ENCODE peak calls at places on chromosomes 5 and 9, in four cellular contexts. One of them, this sample, is unnamed.

GRCh38 chr5:39381376-39381775 is 17.1 kb upstream of the C9 start:
- DNase-seq in tibial nerve: no peak
- DNase-seq in A549: no peak
- DNase-seq in K562: no peak
- DNase-seq in this sample: no peak

GRCh38 chr5:80959768-80960442 is at the start of gene RASGRF2:
- DNase-seq in tibial nerve: no peak
- DNase-seq in A549: peak; percentile 22
- DNase-seq in K562: no peak
- DNase-seq in this sample: peak; percentile 32

GRCh38 chr5:170632985-170633234 is 129.1 kb downstream of the KCNIP1 start:
- DNase-seq in A549: no peak
- DNase-seq in tibial nerve: peak; percentile 38
- DNase-seq in K562: peak; percentile 81
- DNase-seq in this sample: no peak

GRCh38 chr9:16202913-16203734 is 650.3 kb downstream of the CCDC171 start:
- DNase-seq in A549: peak; percentile 90
- DNase-seq in K562: no peak
- DNase-seq in tibial nerve: no peak
- DNase-seq in this sample: no peak

GRCh38 chr5:146765089-146765832 is 113.3 kb downstream of the PPP2R2B start:
- DNase-seq in A549: no peak
- DNase-seq in K562: no peak
- DNase-seq in tibial nerve: no peak
- DNase-seq in this sample: no peak

GRCh38 chr9:112586600-112587155 is 100.1 kb downstream of the KIAA1958 start:
- DNase-seq in A549: no peak
- DNase-seq in K562: no peak
- DNase-seq in tibial nerve: no peak
- DNase-seq in this sample: peak; percentile 20

GRCh38 chr5:59152701-59153245 is 569.9 kb downstream of the RAB3C start:
- DNase-seq in tibial nerve: no peak
- DNase-seq in K562: no peak
- DNase-seq in A549: no peak
- DNase-seq in this sample: no peak

GRCh38 chr5:16812911-16813310 is 123.2 kb downstream of the MYO10 start:
- DNase-seq in tibial nerve: no peak
- DNase-seq in A549: peak; percentile 72
- DNase-seq in K562: no peak
- DNase-seq in this sample: peak; percentile 41

GRCh38 chr9:83536332-83536731 is 1.9 kb downstream of the FRMD3 start:
- DNase-seq in K562: no peak
- DNase-seq in A549: no peak
- DNase-seq in tibial nerve: no peak
- DNase-seq in this sample: no peak

GRCh38 chr9:28007097-28007817 is 434.0 kb upstream of the C9orf72 start:
- DNase-seq in tibial nerve: no peak
- DNase-seq in A549: no peak
- DNase-seq in K562: no peak
- DNase-seq in this sample: no peak

GRCh38 chr5:73967347-73967746 is 341.4 kb downstream of the ARHGEF28 start:
- DNase-seq in K562: no peak
- DNase-seq in tibial nerve: no peak
- DNase-seq in A549: no peak
- DNase-seq in this sample: no peak

GRCh38 chr9:35114921-35115341 is 731 bp downstream of the ATOSB start:
- DNase-seq in K562: peak; percentile 14
- DNase-seq in tibial nerve: peak; percentile 68
- DNase-seq in A549: peak; percentile 38
- DNase-seq in this sample: peak; percentile 40

GRCh38 chr5:157767674-157768073 is 24.2 kb downstream of the LSM11 start:
- DNase-seq in A549: no peak
- DNase-seq in K562: no peak
- DNase-seq in tibial nerve: no peak
- DNase-seq in this sample: no peak

GRCh38 chr5:74272019-74272775 is 368.3 kb downstream of the ENC1 start:
- DNase-seq in tibial nerve: no peak
- DNase-seq in K562: no peak
- DNase-seq in A549: peak; percentile 11
- DNase-seq in this sample: peak; percentile 54

GRCh38 chr5:168865973-168866372 is 286.8 kb upstream of the PANK3 start:
- DNase-seq in A549: no peak
- DNase-seq in tibial nerve: no peak
- DNase-seq in K562: no peak
- DNase-seq in this sample: no peak

GRCh38 chr5:1833264-1834021 is 32.2 kb downstream of the NDUFS6 start:
- DNase-seq in tibial nerve: no peak
- DNase-seq in K562: no peak
- DNase-seq in A549: no peak
- DNase-seq in this sample: no peak

GRCh38 chr5:138068742-138069375 is 15.0 kb upstream of the WNT8A start:
- DNase-seq in A549: peak; percentile 85
- DNase-seq in tibial nerve: peak; percentile 78
- DNase-seq in K562: peak; percentile 76
- DNase-seq in this sample: peak; percentile 73

GRCh38 chr5:3590967-3591900 is 4.4 kb upstream of the IRX1 start:
- DNase-seq in tibial nerve: no peak
- DNase-seq in A549: no peak
- DNase-seq in K562: no peak
- DNase-seq in this sample: no peak

GRCh38 chr5:176662371-176663333 is 15.4 kb downstream of the TSPAN17 start:
- DNase-seq in A549: no peak
- DNase-seq in tibial nerve: no peak
- DNase-seq in K562: no peak
- DNase-seq in this sample: no peak

GRCh38 chr5:74864823-74865222 is 1.4 kb downstream of the FAM169A start:
- DNase-seq in tibial nerve: no peak
- DNase-seq in A549: no peak
- DNase-seq in K562: no peak
- DNase-seq in this sample: no peak

GRCh38 chr5:33049298-33049697 is 338.2 kb downstream of the NPR3 start:
- DNase-seq in A549: peak; percentile 64
- DNase-seq in tibial nerve: no peak
- DNase-seq in K562: no peak
- DNase-seq in this sample: no peak

GRCh38 chr9:125538092-125538473 is 168.9 kb downstream of the MAPKAP1 start:
- DNase-seq in tibial nerve: no peak
- DNase-seq in A549: peak; percentile 72
- DNase-seq in K562: peak; percentile 39
- DNase-seq in this sample: peak; percentile 77

GRCh38 chr5:158722940-158723339 is 376.8 kb downstream of the EBF1 start:
- DNase-seq in tibial nerve: no peak
- DNase-seq in A549: no peak
- DNase-seq in K562: no peak
- DNase-seq in this sample: no peak

GRCh38 chr5:132782101-132782500 is 5.1 kb upstream of the SEPTIN8 start:
- DNase-seq in K562: no peak
- DNase-seq in tibial nerve: no peak
- DNase-seq in A549: no peak
- DNase-seq in this sample: no peak

DNA sequence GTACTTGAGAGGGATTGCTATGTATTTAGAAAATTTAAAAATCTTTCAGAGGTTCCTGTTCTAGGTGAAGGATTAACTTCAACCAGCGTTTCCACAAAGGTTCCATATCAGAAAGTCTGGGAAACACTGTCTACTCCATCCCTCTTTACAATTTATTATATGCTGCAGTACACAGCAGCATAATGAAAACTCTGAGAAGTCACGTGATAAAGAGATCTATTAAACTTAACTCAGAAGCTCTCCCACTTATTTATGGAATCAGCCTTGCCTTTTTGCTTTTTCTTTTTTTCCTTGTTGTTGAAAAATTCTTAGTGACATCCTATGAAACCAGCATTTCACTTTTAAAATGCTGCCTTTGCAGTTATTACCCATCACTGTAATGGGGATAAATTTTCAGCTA is 186.2 kb downstream of the ACER2 start:
- DNase-seq in K562: no peak
- DNase-seq in tibial nerve: no peak
- DNase-seq in A549: no peak
- DNase-seq in this sample: no peak
- H3K27ac ChIP-seq in K562: no peak overlapping the region
- H3K27ac ChIP-seq in tibial nerve: no peak overlapping the region
- H3K27ac ChIP-seq in A549: no peak overlapping the region
- H3K27ac ChIP-seq in this sample: no peak overlapping the region

GRCh38 chr9:38025166-38025565 is 43.9 kb downstream of the SHB start:
- DNase-seq in tibial nerve: no peak
- DNase-seq in A549: no peak
- DNase-seq in K562: no peak
- DNase-seq in this sample: no peak

GRCh38 chr9:38027714-38028113 is 41.3 kb downstream of the SHB start:
- DNase-seq in A549: no peak
- DNase-seq in K562: no peak
- DNase-seq in tibial nerve: no peak
- DNase-seq in this sample: no peak

GRCh38 chr9:38026021-38026809 is 42.8 kb downstream of the SHB start:
- DNase-seq in K562: peak; percentile 63
- DNase-seq in A549: peak; percentile 68
- DNase-seq in tibial nerve: no peak
- DNase-seq in this sample: no peak

GRCh38 chr9:38024036-38024681 is 44.9 kb downstream of the SHB start:
- DNase-seq in tibial nerve: peak; percentile 65
- DNase-seq in K562: no peak
- DNase-seq in A549: peak; percentile 42
- DNase-seq in this sample: peak; percentile 90

DNA sequence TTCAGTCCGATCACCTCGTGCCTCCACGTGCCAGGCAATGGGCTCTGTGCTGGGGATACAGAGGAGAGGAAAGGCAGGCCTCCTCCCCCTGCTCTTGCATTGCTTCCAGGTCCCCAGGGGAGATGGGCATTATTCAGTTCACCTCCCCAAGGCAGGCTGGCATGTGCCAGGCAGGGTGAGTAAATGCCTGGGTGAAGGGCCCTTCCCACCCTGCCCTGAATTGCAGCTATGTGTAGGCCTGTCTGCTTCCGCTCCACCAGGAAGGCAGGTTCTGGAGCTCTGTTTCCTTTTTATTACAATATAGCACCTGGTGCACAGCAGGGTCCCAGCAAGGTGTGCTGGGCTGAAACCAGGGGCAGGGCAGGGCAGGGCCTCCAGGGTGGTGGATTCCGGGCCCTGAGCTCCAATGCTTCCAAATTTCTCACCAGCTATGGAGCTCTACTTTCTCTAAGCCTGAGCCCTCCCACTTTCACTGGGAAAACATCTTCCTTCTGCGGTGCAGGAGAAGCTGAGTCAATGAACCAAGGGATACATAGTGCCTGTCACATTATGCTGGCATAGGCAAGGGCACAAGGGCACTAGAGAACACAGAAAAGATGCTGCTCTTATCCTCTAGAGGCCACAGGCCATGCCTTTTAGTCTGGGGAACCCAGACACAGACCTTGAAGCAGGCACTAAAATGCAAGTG is 42.0 kb downstream of the SHB start:
- DNase-seq in A549: no peak
- DNase-seq in K562: no peak
- DNase-seq in tibial nerve: no peak
- DNase-seq in this sample: no peak
- TF ChIP-seq POLR2A in A549: no peak
- TF ChIP-seq POLR2A in K562: no peak
- TF ChIP-seq POLR2A in tibial nerve: no peak
- TF ChIP-seq POLR2A in this sample: no peak

GRCh38 chr9:21970001-21970799 is 24.0 kb downstream of the CDKN2A start:
- DNase-seq in K562: no peak
- DNase-seq in tibial nerve: no peak
- DNase-seq in A549: no peak
- DNase-seq in this sample: no peak
- H3K4me3 ChIP-seq in K562: no peak overlapping the region
- H3K4me3 ChIP-seq in tibial nerve: no peak overlapping the region
- H3K4me3 ChIP-seq in A549: no peak overlapping the region
- H3K4me3 ChIP-seq in this sample: no peak overlapping the region

DNA sequence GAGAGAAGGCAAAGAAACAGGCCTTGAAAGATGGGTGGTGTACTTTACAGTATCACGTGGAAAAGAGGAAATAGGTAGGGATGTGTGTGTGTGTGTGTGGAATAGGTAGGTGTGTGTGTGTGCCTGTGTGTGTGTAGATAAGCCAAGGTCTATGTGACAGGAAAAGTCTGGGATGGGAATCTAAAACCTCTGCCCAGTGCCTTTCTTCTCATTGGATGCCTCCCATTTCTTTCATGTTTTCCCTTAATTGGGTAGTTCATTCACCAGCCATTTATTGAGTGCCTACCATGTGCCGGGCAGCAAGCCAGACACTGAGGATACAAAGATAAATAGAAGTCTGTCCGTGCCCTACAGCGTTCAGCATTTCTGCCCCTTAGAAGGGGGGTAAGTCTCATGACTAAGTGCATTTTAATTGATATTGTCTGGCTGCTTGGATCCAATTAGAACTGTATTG is 1.0 kb downstream of the URM1 start:
- DNase-seq in tibial nerve: no peak
- DNase-seq in K562: no peak
- DNase-seq in A549: no peak
- DNase-seq in this sample: no peak
- H3K27ac ChIP-seq in tibial nerve: peak overlapping the region; percentile 94
- H3K27ac ChIP-seq in K562: peak overlapping the region; percentile 75
- H3K27ac ChIP-seq in A549: peak overlapping the region; percentile 90
- H3K27ac ChIP-seq in this sample: no peak overlapping the region

GRCh38 chr9:135507104-135508035 is 6.9 kb downstream of the MRPS2 start:
- DNase-seq in A549: no peak
- DNase-seq in tibial nerve: no peak
- DNase-seq in K562: peak; percentile 21
- DNase-seq in this sample: no peak
- TF ChIP-seq POLR2A in A549: no peak
- TF ChIP-seq POLR2A in tibial nerve: no peak
- TF ChIP-seq POLR2A in K562: no peak
- TF ChIP-seq POLR2A in this sample: no peak

GRCh38 chr5:35320029-35320428 is 89.7 kb upstream of the PRLR start:
- DNase-seq in tibial nerve: no peak
- DNase-seq in A549: no peak
- DNase-seq in K562: no peak
- DNase-seq in this sample: no peak
- H3K4me3 ChIP-seq in tibial nerve: no peak overlapping the region
- H3K4me3 ChIP-seq in A549: no peak overlapping the region
- H3K4me3 ChIP-seq in K562: no peak overlapping the region
- H3K4me3 ChIP-seq in this sample: no peak overlapping the region

GRCh38 chr9:128703616-128704355 is 1.5 kb downstream of the PKN3 start:
- DNase-seq in tibial nerve: no peak
- DNase-seq in K562: peak; percentile 45
- DNase-seq in A549: no peak
- DNase-seq in this sample: no peak
- H3K27ac ChIP-seq in tibial nerve: peak overlapping the region; percentile 86
- H3K27ac ChIP-seq in K562: peak overlapping the region; percentile 71
- H3K27ac ChIP-seq in A549: peak overlapping the region; percentile 95
- H3K27ac ChIP-seq in this sample: peak overlapping the region; percentile 78

DNA sequence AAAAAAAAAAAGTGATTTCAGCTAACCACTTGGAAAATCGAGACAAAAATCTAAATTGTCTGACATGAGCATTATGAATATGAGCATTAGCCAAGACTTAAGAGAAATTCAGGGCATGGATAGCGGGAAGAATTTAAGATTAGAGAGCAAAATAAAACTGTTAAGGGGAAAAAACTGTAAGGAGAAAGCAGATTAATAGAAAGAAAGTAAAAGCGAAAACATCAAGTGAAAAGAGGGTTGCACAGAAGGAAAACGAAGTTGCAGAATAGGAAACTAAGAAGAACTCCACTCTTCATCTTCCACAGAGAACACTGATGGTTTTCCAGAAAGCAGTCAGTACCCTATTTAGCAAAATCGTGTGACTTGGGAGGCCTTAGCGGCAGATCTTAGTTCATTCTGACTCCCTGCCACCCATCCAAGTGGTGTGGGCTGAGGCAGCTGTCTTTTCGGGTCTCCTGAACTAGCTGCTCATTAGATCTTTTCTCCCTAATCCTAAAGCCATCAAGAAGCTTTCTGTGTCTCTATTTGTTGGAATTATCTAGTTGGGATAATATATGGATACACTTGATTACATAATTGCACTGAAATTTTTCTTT is 3.7 kb downstream of the NIM1K start:
- DNase-seq in K562: no peak
- DNase-seq in A549: no peak
- DNase-seq in tibial nerve: no peak
- DNase-seq in this sample: no peak
- TF ChIP-seq POLR2A in K562: no peak
- TF ChIP-seq POLR2A in A549: no peak
- TF ChIP-seq POLR2A in tibial nerve: no peak
- TF ChIP-seq POLR2A in this sample: no peak